ENCODE peak calls at places on chromosomes 4 and X, in four cellular contexts. One of them, this sample, is unnamed.
A peak's percentile ranks its signal among the peaks of the same experiment; 100 is the strongest.

GRCh38 chrX:103367502-103367901 is 8.8 kb upstream of the BEX3 start:
- DNase-seq in colonic mucosa: no peak
- DNase-seq in PC-9: no peak
- DNase-seq in HepG2: no peak
- DNase-seq in this sample: no peak

GRCh38 chr4:87240341-87240740 is 19.9 kb upstream of the KLHL8 start:
- DNase-seq in colonic mucosa: no peak
- DNase-seq in PC-9: no peak
- DNase-seq in HepG2: no peak
- DNase-seq in this sample: no peak

GRCh38 chr4:118206627-118207026 is 146.2 kb downstream of the PRSS12 start:
- DNase-seq in colonic mucosa: no peak
- DNase-seq in PC-9: no peak
- DNase-seq in HepG2: no peak
- DNase-seq in this sample: no peak

GRCh38 chrX:16977771-16978170 is 31.3 kb downstream of the REPS2 start:
- DNase-seq in colonic mucosa: no peak
- DNase-seq in PC-9: no peak
- DNase-seq in HepG2: no peak
- DNase-seq in this sample: no peak

GRCh38 chrX:71537743-71538142 is 4.8 kb downstream of the OGT start:
- DNase-seq in colonic mucosa: no peak
- DNase-seq in PC-9: no peak
- DNase-seq in HepG2: no peak
- DNase-seq in this sample: no peak

GRCh38 chr4:159137176-159137575 is 34.3 kb downstream of the RAPGEF2 start:
- DNase-seq in colonic mucosa: peak; percentile 33
- DNase-seq in PC-9: no peak
- DNase-seq in HepG2: no peak
- DNase-seq in this sample: no peak

GRCh38 chr4:6341696-6342095 is 72.0 kb downstream of the WFS1 start:
- DNase-seq in colonic mucosa: no peak
- DNase-seq in PC-9: no peak
- DNase-seq in HepG2: no peak
- DNase-seq in this sample: no peak

GRCh38 chrX:21398424-21398823 is 24.2 kb downstream of the CNKSR2 start:
- DNase-seq in colonic mucosa: no peak
- DNase-seq in PC-9: no peak
- DNase-seq in HepG2: no peak
- DNase-seq in this sample: peak; percentile 10

GRCh38 chrX:153688534-153688899 is 791 bp downstream of the SLC6A8 start:
- DNase-seq in colonic mucosa: no peak
- DNase-seq in PC-9: no peak
- DNase-seq in HepG2: no peak
- DNase-seq in this sample: no peak
- H3K4me3 ChIP-seq in colonic mucosa: peak overlapping the region; percentile 30
- H3K4me3 ChIP-seq in PC-9: no peak overlapping the region
- H3K4me3 ChIP-seq in HepG2: peak overlapping the region; percentile 74
- H3K4me3 ChIP-seq in this sample: peak overlapping the region; percentile 40

GRCh38 chr4:139301821-139302611 is at the start of gene NDUFC1:
- DNase-seq in colonic mucosa: peak; percentile 76
- DNase-seq in PC-9: peak; percentile 52
- DNase-seq in HepG2: peak; percentile 52
- DNase-seq in this sample: peak; percentile 63
- H3K4me1 ChIP-seq in colonic mucosa: no peaks in the 10 kb centered on the region
- H3K4me1 ChIP-seq in PC-9: peaks cover 24% of the 10 kb centered on the region
- H3K4me1 ChIP-seq in HepG2: peaks cover 69% of the 10 kb centered on the region
- H3K4me1 ChIP-seq in this sample: no peaks in the 10 kb centered on the region

DNA sequence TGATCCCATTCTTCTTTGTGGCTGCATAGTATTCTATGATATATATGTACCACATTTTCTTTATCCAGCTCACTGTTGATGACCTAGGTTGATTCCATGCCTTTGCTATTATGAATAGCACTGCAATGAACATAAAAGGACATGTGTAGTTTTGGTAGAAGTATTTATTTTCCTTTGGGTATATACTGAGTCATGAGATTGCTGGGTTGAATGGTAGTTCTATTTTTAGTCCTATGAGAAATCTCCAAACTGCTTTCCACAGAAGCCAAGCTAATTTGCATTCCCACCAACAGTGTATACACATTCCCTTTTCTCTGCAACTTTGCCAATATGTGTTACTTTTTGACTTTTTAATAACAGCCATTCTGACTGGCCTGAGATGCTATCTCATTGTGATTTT is 278.3 kb downstream of the PCDH18 start:
- DNase-seq in colonic mucosa: no peak
- DNase-seq in PC-9: no peak
- DNase-seq in HepG2: no peak
- DNase-seq in this sample: no peak
- TF ChIP-seq CTCF in colonic mucosa: no peak
- TF ChIP-seq CTCF in PC-9: no peak
- TF ChIP-seq CTCF in HepG2: no peak
- TF ChIP-seq CTCF in this sample: no peak

DNA sequence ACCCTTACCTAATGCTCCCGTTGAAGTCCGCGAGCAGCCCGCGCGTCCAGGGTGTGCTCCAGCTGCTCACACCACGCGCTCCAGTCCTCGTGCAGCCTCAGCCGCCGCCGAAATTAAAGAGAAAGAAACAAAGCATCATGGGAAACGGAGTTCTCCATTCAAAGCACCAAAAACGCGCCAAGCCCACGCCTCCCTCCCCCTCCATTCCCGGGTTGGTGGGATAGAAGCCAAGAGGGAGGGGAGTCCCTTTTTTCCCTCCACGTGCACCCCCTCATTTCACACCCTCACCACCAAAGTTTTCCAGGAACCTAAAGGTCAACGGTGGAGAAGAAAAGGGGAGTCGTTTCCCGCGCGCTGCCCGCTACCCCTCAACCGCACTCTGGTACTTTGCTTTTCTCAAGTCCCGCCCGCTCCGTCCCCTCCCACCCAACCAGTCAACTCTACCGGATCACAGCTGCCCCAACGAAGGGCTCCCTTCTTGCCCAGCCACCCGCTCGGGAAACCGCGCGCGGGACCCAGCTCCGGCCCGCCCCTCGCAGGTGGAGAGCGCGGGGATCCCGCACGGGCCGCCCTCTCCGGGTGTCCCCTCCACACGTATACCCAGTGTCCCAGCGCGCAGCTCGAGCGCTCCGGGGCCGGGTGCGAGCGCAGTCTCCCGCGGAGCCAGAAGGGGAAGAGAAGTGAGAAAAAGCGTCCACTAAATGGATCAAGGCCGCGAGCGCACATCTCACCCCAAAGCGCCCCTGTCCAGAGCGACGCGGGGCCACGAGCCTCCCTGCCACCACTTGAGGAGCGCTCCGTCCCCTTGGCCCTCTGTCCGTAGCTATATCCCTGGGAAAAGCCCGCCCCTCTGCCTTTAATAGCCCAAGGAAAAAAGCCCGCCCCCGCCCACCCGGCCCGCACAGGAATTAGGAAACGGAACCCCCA is 65.1 kb upstream of the CCDC160 start:
- DNase-seq in colonic mucosa: no peak
- DNase-seq in PC-9: no peak
- DNase-seq in HepG2: no peak
- DNase-seq in this sample: no peak
- H3K4me3 ChIP-seq in colonic mucosa: peak overlapping the region; percentile 38
- H3K4me3 ChIP-seq in PC-9: no peak overlapping the region
- H3K4me3 ChIP-seq in HepG2: no peak overlapping the region
- H3K4me3 ChIP-seq in this sample: peak overlapping the region; percentile 51

GRCh38 chr4:136471051-136471450 is 1061.2 kb downstream of the PCDH18 start:
- DNase-seq in colonic mucosa: no peak
- DNase-seq in PC-9: no peak
- DNase-seq in HepG2: no peak
- DNase-seq in this sample: no peak

GRCh38 chr4:136476773-136477172 is 1055.5 kb downstream of the PCDH18 start:
- DNase-seq in colonic mucosa: no peak
- DNase-seq in PC-9: no peak
- DNase-seq in HepG2: no peak
- DNase-seq in this sample: no peak
- H3K4me1 ChIP-seq in colonic mucosa: no peaks in the 10 kb centered on the region
- H3K4me1 ChIP-seq in PC-9: no peaks in the 10 kb centered on the region
- H3K4me1 ChIP-seq in HepG2: no peaks in the 10 kb centered on the region
- H3K4me1 ChIP-seq in this sample: no peaks in the 10 kb centered on the region

GRCh38 chr4:88533088-88533790 is 9.7 kb upstream of the PYURF start:
- DNase-seq in colonic mucosa: no peak
- DNase-seq in PC-9: no peak
- DNase-seq in HepG2: no peak
- DNase-seq in this sample: no peak

GRCh38 chr4:88526221-88526815 is 2.7 kb upstream of the PYURF start:
- DNase-seq in colonic mucosa: no peak
- DNase-seq in PC-9: peak; percentile 8
- DNase-seq in HepG2: no peak
- DNase-seq in this sample: no peak

GRCh38 chr4:88531549-88531948 is 8.0 kb upstream of the PYURF start:
- DNase-seq in colonic mucosa: no peak
- DNase-seq in PC-9: no peak
- DNase-seq in HepG2: no peak
- DNase-seq in this sample: no peak

GRCh38 chr4:88527787-88528186 is 4.2 kb upstream of the PYURF start:
- DNase-seq in colonic mucosa: no peak
- DNase-seq in PC-9: no peak
- DNase-seq in HepG2: no peak
- DNase-seq in this sample: no peak

DNA sequence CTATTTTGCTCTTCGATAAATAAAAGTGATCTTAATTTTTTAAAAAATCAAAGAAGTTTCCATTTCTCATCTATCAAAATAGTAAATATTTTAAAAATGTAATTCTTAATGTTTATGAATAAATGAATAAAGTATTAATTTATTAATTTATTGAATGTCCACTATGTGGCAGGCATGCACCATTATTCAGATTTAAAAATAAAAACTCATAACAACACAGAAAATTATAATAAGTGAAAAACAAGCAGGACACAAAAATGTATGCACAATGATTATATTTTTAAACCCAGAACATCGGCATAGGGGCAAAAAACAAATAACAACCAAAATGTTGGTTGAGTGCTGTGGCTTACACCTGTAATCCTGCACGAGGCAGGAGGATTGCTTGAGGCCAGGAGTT is 5.3 kb upstream of the PYURF start:
- DNase-seq in colonic mucosa: no peak
- DNase-seq in PC-9: no peak
- DNase-seq in HepG2: no peak
- DNase-seq in this sample: no peak
- TF ChIP-seq CTCF in colonic mucosa: no peak
- TF ChIP-seq CTCF in PC-9: peak; percentile 55
- TF ChIP-seq CTCF in HepG2: no peak
- TF ChIP-seq CTCF in this sample: peak; percentile 4

DNA sequence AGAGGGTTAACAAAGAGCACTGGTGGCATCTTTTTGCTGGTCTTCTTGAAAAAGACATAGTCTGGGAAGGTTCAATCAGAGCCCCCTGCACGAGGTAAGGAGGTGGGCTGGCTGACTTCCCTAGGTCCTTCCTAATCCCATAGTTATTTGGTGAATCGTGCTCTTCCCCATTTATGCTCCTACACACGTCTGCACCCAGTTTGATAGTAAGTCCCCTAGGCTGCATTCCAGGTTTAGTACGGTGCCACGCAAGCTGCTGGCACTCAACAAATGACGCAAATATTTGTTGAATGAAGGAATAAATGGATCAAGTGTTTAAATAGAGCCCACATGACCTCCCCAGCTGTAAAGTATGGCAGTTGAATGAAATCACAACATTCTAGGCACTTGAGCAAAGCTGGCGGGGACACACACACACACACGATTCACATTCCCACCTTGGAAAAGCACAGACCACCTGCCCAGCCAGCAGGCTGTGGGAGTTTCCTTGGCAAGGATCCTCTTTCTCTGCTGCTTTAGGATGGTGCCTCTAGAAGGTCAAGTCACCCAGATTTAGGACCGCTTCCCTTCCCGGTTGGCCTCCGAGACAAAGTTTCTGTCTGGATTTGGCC is 855 bp downstream of the FAM184B start:
- DNase-seq in colonic mucosa: no peak
- DNase-seq in PC-9: no peak
- DNase-seq in HepG2: no peak
- DNase-seq in this sample: no peak
- H3K4me3 ChIP-seq in colonic mucosa: peak overlapping the region; percentile 22
- H3K4me3 ChIP-seq in PC-9: no peak overlapping the region
- H3K4me3 ChIP-seq in HepG2: peak overlapping the region; percentile 56
- H3K4me3 ChIP-seq in this sample: no peak overlapping the region